ENCODE peak calls at places on chromosomes 5 and 9, in four cellular contexts. F is left ventricle myocardium inferior, L is HAP-1, Y is sigmoid colon. G is an unnamed sample. For H3K4me1, the result is how much of the 10 kb centered on the place peaks cover.

GRCh38 chr9:33414263-33414662 is 11.9 kb upstream of the AQP7 start:
- DNase-seq in F (no peak), Y (no peak), L (no peak), G (no peak)

GRCh38 chr5:153629496-153629895 is 139.0 kb downstream of the GRIA1 start:
- DNase-seq in F (no peak), L (no peak), Y (no peak), G (no peak)

GRCh38 chr9:18437315-18438200 is 36.4 kb upstream of the ADAMTSL1 start:
- DNase-seq in F (peak), Y (peak), L (no peak), G (peak)

GRCh38 chr5:120055858-120056257 is 408.2 kb upstream of the PRR16 start:
- DNase-seq in Y (no peak), F (no peak), L (no peak), G (no peak)

GRCh38 chr5:150763023-150763793 is 4.4 kb upstream of the DCTN4 start:
- DNase-seq in F (peak), L (peak), Y (peak), G (no peak)

GRCh38 chr5:167952278-167952990 is 339.0 kb upstream of the WWC1 start:
- DNase-seq in Y (no peak), F (no peak), L (no peak), G (peak)

GRCh38 chr9:84266087-84266561 is 74.4 kb downstream of the SLC28A3 start:
- DNase-seq in L (no peak), Y (no peak), F (no peak), G (no peak)

GRCh38 chr5:79417495-79417894 is 96.4 kb downstream of the HOMER1 start:
- DNase-seq in Y (no peak), F (no peak), L (no peak), G (no peak)

GRCh38 chr9:13213337-13213736 is 66.2 kb downstream of the MPDZ start:
- DNase-seq in F (no peak), Y (no peak), L (no peak), G (no peak)

GRCh38 chr5:143536364-143536763 is 132.9 kb upstream of the NR3C1 start:
- DNase-seq in F (no peak), Y (no peak), L (no peak), G (peak)

GRCh38 chr5:9201011-9201410 is 344.9 kb downstream of the SEMA5A start:
- DNase-seq in Y (no peak), L (no peak), F (no peak), G (no peak)

GRCh38 chr5:1535646-1536045 is 11.9 kb upstream of the LPCAT1 start:
- DNase-seq in L (no peak), F (no peak), Y (no peak), G (no peak)

GRCh38 chr9:17906841-17907779 is 328.2 kb downstream of the SH3GL2 start:
- DNase-seq in Y (no peak), L (no peak), F (no peak), G (peak)

GRCh38 chr5:153559926-153560325 is 69.5 kb downstream of the GRIA1 start:
- DNase-seq in L (no peak), Y (no peak), F (no peak), G (no peak)

GRCh38 chr5:56129288-56129687 is 103.8 kb downstream of the ANKRD55 start:
- DNase-seq in L (no peak), F (no peak), Y (no peak), G (no peak)

GRCh38 chr9:79812507-79813261 is 240.9 kb downstream of the TLE4 start:
- DNase-seq in L (no peak), F (no peak), Y (no peak), G (no peak)

GRCh38 chr5:178274826-178275537 is 42.4 kb upstream of the PHYKPL start:
- DNase-seq in F (no peak), Y (no peak), L (no peak), G (no peak)

GRCh38 chr5:16754621-16755020 is 137.8 kb upstream of the RETREG1 start:
- DNase-seq in Y (no peak), L (peak), F (no peak), G (no peak)

GRCh38 chr9:69078581-69078980 is 43.0 kb downstream of the FXN start:
- DNase-seq in F (peak), Y (peak), L (no peak), G (no peak)

GRCh38 chr5:134392301-134392700 is 19.4 kb downstream of the CDKN2AIPNL start:
- DNase-seq in L (no peak), Y (no peak), F (no peak), G (no peak)

GRCh38 chr5:32531885-32532520 is 53.4 kb upstream of the SUB1 start:
- DNase-seq in Y (no peak), L (no peak), F (no peak), G (no peak)

GRCh38 chr5:98483301-98483700 is 290.2 kb upstream of the RGMB start:
- DNase-seq in Y (no peak), L (no peak), F (no peak), G (no peak)

GRCh38 chr9:78026947-78027346 is 4.7 kb downstream of the GNAQ start:
- DNase-seq in F (no peak), Y (no peak), L (no peak), G (no peak)

DNA sequence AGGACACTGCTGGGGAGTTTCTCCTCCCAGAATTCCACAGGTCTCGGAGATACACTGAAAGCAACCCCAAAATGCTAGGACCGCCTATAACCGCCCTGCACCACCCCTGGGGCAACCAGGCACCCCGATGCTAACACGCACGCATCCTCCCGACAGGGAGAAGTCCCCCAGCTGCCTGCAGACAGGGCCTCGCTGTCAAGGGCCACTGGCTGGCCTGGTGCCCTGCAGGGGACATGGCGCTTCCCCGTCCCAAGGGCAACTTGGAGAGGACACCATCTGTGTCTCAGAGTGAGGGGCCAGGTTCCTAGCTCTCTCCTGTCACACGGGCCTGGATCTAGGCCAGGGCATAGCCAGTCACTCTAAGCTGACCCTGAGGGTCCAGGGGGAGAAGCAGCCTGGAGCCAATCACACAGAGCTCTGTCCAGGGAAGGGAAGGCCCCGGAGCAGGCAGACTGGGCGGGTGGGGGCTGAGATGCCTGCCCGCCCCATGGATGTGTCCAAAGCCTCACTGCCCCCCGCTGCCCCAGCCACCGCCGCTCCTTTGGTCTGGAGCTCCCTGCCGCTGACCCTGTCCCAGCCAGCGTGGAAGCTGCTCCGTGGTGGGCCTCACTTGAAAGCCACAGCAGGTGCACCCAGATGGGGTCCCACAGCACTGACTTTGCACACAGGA is 9.7 kb downstream of the NOTCH1 start:
- DNase-seq in L (no peak), Y (no peak), F (no peak), G (no peak)
- H3K4me1 ChIP-seq in L (under half), Y (half or more), F (half or more), G (under half)

GRCh38 chr5:158976035-158976434 is 123.7 kb downstream of the EBF1 start:
- DNase-seq in F (no peak), Y (no peak), L (no peak), G (no peak)

GRCh38 chr5:158977642-158978041 is 122.1 kb downstream of the EBF1 start:
- DNase-seq in F (no peak), L (no peak), Y (no peak), G (no peak)

GRCh38 chr5:158979749-158980521 is 119.8 kb downstream of the EBF1 start:
- DNase-seq in L (peak), F (peak), Y (peak), G (peak)

GRCh38 chr5:158978061-158978745 is 121.5 kb downstream of the EBF1 start:
- DNase-seq in L (no peak), Y (no peak), F (no peak), G (no peak)

DNA sequence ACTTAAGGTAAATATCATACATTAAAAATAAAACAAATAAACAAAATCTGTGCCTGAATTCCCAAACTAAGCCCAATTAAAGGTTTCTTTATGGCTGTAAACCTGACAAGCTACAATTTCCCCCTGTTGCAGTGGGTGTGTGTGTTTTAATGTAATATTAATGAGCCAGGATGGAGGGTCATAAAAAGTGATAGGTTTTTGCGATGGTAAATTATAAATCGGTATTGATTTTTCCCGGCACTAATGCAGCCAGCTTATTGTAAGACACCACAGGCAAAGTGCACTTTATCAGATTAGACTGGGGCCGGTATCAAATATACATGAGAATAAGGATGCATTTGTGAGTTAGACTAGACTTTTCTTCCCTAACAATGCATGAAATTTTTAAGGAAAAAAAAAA is 120.4 kb downstream of the EBF1 start:
- DNase-seq in L (peak), F (no peak), Y (no peak), G (no peak)
- H3K4me1 ChIP-seq in L (under half), F (half or more), Y (under half), G (under half)

GRCh38 chr5:170552486-170553122 is 48.8 kb downstream of the KCNIP1 start:
- DNase-seq in L (no peak), F (peak), Y (peak), G (peak)
- H3K4me1 ChIP-seq in L (under half), F (under half), Y (under half), G (under half)

GRCh38 chr9:65405253-65405652 is 120.2 kb upstream of the FOXD4L5 start:
- DNase-seq in F (no peak), Y (no peak), L (no peak), G (no peak)

GRCh38 chr9:65403721-65404120 is 118.7 kb upstream of the FOXD4L5 start:
- DNase-seq in L (no peak), Y (peak), F (no peak), G (no peak)

GRCh38 chr9:65404232-65405006 is 119.4 kb upstream of the FOXD4L5 start:
- DNase-seq in Y (peak), F (no peak), L (no peak), G (no peak)

DNA sequence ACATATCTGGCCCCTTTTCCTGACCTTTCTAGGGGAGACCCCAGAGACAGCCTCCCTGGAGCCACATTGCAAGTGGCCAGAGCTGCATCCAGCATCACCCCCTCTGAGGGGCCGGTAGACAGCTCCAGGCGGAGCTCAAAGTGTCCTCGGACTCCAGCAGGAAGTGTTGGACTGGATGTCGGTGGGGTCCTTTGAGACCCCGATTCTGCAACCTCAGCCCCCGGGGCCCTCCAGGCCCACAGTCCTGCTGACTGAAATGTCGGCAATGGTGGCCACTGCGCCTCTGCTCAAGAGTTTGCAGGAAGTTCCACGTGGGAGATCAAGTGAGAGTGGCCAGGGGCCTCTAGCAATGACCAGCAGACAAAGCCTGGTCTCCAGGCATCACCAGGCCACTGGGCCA is 115.9 kb upstream of the FOXD4L5 start:
- DNase-seq in F (no peak), Y (peak), L (no peak), G (no peak)
- H3K4me1 ChIP-seq in F (under half), Y (under half), L (under half), G (under half)

GRCh38 chr5:52710972-52711596 is 76.6 kb upstream of the ITGA1 start:
- DNase-seq in Y (no peak), F (no peak), L (no peak), G (no peak)
- H3K4me1 ChIP-seq in Y (under half), F (under half), L (under half), G (under half)

GRCh38 chr9:14749738-14750137 is 27.2 kb upstream of the CER1 start:
- DNase-seq in Y (no peak), L (no peak), F (no peak), G (no peak)
- H3K4me1 ChIP-seq in Y (under half), L (under half), F (under half), G (under half)

G was measured in aorta.